ENCODE peak calls at places on chromosomes 1 and 21, in eight cellular contexts. S, H, U, K, W, I, M and F are unnamed samples.

GRCh38 chr21:34560609-34561008 is 48.6 kb upstream of the KCNE1 start:
- DNase-seq in S (no peak), H (no peak), U (no peak), K (no peak), W (no peak), I (no peak), M (no peak), F (no peak)

GRCh38 chr1:217189362-217189761 is 441.5 kb downstream of the GPATCH2 start:
- DNase-seq in S (no peak), H (no peak), U (no peak), K (no peak), W (no peak), I (no peak), M (no peak), F (no peak)

GRCh38 chr1:22553104-22553880 is 10.0 kb upstream of the EPHA8 start:
- DNase-seq in S (no peak), H (no peak), U (no peak), K (no peak), W (no peak), I (no peak), M (no peak), F (no peak)

GRCh38 chr1:2195785-2196184 is 1.2 kb upstream of the FAAP20 start:
- DNase-seq in S (no peak), H (no peak), U (peak; percentile 36), K (no peak), W (no peak), I (no peak), M (no peak), F (no peak)

GRCh38 chr1:109944541-109944940 is 33.9 kb downstream of the CSF1 start:
- DNase-seq in S (no peak), H (no peak), U (no peak), K (no peak), W (no peak), I (no peak), M (no peak), F (no peak)

GRCh38 chr1:145690587-145691558 is 16.3 kb downstream of the PDZK1 start:
- DNase-seq in S (no peak), H (peak; percentile 58), U (no peak), K (peak; percentile 34), W (no peak), I (no peak), M (peak; percentile 73), F (no peak)

GRCh38 chr1:161427733-161428516 is 60.2 kb upstream of the CFAP126 start:
- DNase-seq in S (no peak), H (peak; percentile 54), U (no peak), K (peak; percentile 19), W (no peak), I (peak; percentile 31), M (no peak), F (no peak)

GRCh38 chr1:212368073-212368484 is 46.6 kb downstream of the PACC1 start:
- DNase-seq in S (peak; percentile 38), H (peak; percentile 87), U (peak; percentile 41), K (peak; percentile 66), W (peak; percentile 18), I (peak; percentile 56), M (peak; percentile 31), F (peak; percentile 82)

GRCh38 chr1:11617314-11617713 is 36.9 kb downstream of the FBXO2 start:
- DNase-seq in S (no peak), H (no peak), U (no peak), K (no peak), W (no peak), I (no peak), M (no peak), F (peak; percentile 78)

GRCh38 chr1:91804546-91805023 is 81.4 kb downstream of the TGFBR3 start:
- DNase-seq in S (peak; percentile 79), H (no peak), U (no peak), K (peak; percentile 7), W (peak; percentile 78), I (no peak), M (no peak), F (no peak)

GRCh38 chr1:37861151-37861550 is 1.8 kb upstream of the MTF1 start:
- DNase-seq in S (no peak), H (no peak), U (no peak), K (no peak), W (no peak), I (no peak), M (no peak), F (no peak)

GRCh38 chr21:42056996-42057689 is 14.0 kb upstream of the UMODL1 start:
- DNase-seq in S (no peak), H (peak; percentile 58), U (no peak), K (peak; percentile 58), W (no peak), I (no peak), M (no peak), F (peak; percentile 27)

GRCh38 chr1:67307251-67308060 is at the start of gene IL12RB2:
- DNase-seq in S (peak; percentile 12), H (no peak), U (peak; percentile 29), K (peak; percentile 4), W (peak; percentile 3), I (peak; percentile 13), M (peak; percentile 9), F (no peak)